ENCODE peak calls at places on chromosomes 1 and 21, in eight cellular contexts. B, O, F, Y, M, N, Z and G are unnamed samples. For H3K4me1, the result is how much of the 10 kb centered on the place peaks cover.

GRCh38 chr1:45246760-45247159 is 40.4 kb upstream of the ZSWIM5 start:
- DNase-seq in B (peak), O (peak), F (no peak), Y (no peak), M (no peak), N (no peak), Z (no peak), G (no peak)

GRCh38 chr1:167991546-167991945 is 54.7 kb upstream of the MPC2 start:
- DNase-seq in B (no peak), O (no peak), F (no peak), Y (no peak), M (no peak), N (no peak), Z (no peak), G (no peak)

GRCh38 chr1:42932442-42932941 is 26.2 kb downstream of the SLC2A1 start:
- DNase-seq in B (no peak), O (no peak), F (no peak), Y (no peak), M (no peak), N (no peak), Z (no peak), G (no peak)

GRCh38 chr1:66214901-66215300 is 319.1 kb upstream of the SGIP1 start:
- DNase-seq in B (peak), O (no peak), F (no peak), Y (no peak), M (no peak), N (no peak), Z (no peak), G (no peak)

GRCh38 chr1:198238121-198238520 is 81.3 kb downstream of the NEK7 start:
- DNase-seq in B (no peak), O (no peak), F (peak), Y (no peak), M (no peak), N (no peak), Z (peak), G (peak)

GRCh38 chr1:191558389-191558788 is 599.9 kb upstream of the RGS18 start:
- DNase-seq in B (peak), O (no peak), F (no peak), Y (no peak), M (no peak), N (no peak), Z (no peak), G (no peak)

GRCh38 chr1:8276173-8276914 is 41.6 kb upstream of the SLC45A1 start:
- DNase-seq in B (no peak), O (peak), F (no peak), Y (no peak), M (no peak), N (no peak), Z (no peak), G (no peak)

GRCh38 chr1:21857142-21857839 is 45.2 kb downstream of the LDLRAD2 start:
- DNase-seq in B (no peak), O (peak), F (no peak), Y (no peak), M (no peak), N (no peak), Z (no peak), G (peak)

GRCh38 chr21:19123053-19123452 is 719.5 kb upstream of the TMPRSS15 start:
- DNase-seq in B (no peak), O (no peak), F (no peak), Y (no peak), M (no peak), N (no peak), Z (no peak), G (no peak)

GRCh38 chr1:190172636-190173410 is 304.8 kb downstream of the BRINP3 start:
- DNase-seq in B (peak), O (no peak), F (no peak), Y (no peak), M (no peak), N (no peak), Z (no peak), G (no peak)

GRCh38 chr1:51523931-51524330 is 4.9 kb upstream of the EPS15 start:
- DNase-seq in B (no peak), O (no peak), F (no peak), Y (no peak), M (no peak), N (no peak), Z (no peak), G (no peak)

GRCh38 chr1:168613689-168614655 is 37.6 kb downstream of the XCL1 start:
- DNase-seq in B (no peak), O (peak), F (peak), Y (peak), M (peak), N (no peak), Z (no peak), G (peak)

GRCh38 chr1:47174621-47175020 is 15.2 kb downstream of the PDZK1IP1 start:
- DNase-seq in B (no peak), O (no peak), F (no peak), Y (no peak), M (no peak), N (no peak), Z (no peak), G (no peak)

GRCh38 chr1:91790296-91790851 is 95.6 kb downstream of the TGFBR3 start:
- DNase-seq in B (peak), O (peak), F (no peak), Y (no peak), M (no peak), N (no peak), Z (no peak), G (no peak)
- H3K27ac ChIP-seq in B (no peak), O (no peak), F (no peak), Y (peak), M (no peak), N (no peak), Z (no peak), G (no peak)

DNA sequence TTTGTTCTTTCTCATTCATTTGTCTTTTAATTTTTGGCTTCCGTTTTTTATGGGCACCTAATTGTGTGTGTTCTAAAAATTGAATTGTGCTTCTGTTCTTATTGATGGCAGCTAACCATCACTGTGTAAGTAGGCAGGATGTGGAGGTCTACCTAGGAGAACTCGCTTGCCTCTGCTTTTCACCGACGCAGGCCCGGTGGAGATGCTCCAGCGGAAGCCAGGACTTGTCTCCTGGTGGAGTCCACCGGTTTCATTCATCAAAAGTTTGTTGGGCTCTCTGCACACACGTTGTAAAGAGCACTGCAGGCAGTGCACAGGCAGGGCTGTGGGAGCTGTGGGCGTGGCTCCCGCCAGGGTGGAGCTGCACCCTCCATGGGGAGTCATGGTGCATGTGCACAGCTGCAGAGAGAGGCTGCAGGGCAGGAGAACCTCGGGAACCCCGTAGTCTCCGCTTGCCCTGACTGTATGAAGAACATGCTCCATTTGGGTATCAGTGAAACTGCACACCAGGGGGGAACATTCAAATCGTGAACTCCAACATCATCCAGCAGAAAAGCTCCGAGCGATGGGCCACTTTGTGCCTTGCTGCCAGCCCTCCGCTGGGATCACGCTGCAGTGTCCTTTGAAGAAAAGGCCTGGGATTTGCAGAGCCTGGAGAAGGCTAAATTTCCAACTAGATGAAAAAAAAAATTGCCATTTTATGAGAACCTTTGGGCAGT is 6.0 kb upstream of the C1orf174 start:
- DNase-seq in B (no peak), O (no peak), F (no peak), Y (no peak), M (no peak), N (no peak), Z (no peak), G (no peak)
- H3K4me1 ChIP-seq in B (under half), O (under half), F (under half), Y (under half), M (under half), N (under half), Z (under half), G (under half)

GRCh38 chr1:103513720-103514119 is 11.8 kb upstream of the RNPC3 start:
- DNase-seq in B (peak), O (no peak), F (no peak), Y (no peak), M (no peak), N (no peak), Z (no peak), G (no peak)

GRCh38 chr1:103514920-103515503 is 10.5 kb upstream of the RNPC3 start:
- DNase-seq in B (peak), O (peak), F (no peak), Y (no peak), M (no peak), N (no peak), Z (no peak), G (no peak)

DNA sequence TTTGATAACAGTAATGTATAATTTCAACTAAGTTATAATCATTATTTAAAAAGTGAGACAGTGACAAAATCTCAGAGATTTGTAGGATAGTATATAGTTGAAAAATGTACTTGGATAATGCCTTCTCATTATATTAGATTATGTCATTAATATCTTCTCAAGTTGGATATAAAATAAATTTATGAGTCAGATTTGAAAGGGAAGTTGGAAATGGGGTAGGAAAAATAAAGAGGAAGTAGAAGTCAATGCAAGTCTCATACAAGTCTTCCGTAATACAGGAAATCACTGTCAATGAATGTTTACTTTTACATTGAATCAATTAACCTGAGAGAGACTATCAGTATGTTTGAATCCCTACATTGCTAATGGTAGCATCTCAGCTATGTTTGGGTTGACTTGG is 16.3 kb upstream of the RNPC3 start:
- DNase-seq in B (no peak), O (no peak), F (no peak), Y (no peak), M (no peak), N (no peak), Z (no peak), G (no peak)
- H3K4me3 ChIP-seq in B (no peak), O (no peak), F (no peak), Y (no peak), M (no peak), N (no peak), Z (no peak), G (no peak)

DNA sequence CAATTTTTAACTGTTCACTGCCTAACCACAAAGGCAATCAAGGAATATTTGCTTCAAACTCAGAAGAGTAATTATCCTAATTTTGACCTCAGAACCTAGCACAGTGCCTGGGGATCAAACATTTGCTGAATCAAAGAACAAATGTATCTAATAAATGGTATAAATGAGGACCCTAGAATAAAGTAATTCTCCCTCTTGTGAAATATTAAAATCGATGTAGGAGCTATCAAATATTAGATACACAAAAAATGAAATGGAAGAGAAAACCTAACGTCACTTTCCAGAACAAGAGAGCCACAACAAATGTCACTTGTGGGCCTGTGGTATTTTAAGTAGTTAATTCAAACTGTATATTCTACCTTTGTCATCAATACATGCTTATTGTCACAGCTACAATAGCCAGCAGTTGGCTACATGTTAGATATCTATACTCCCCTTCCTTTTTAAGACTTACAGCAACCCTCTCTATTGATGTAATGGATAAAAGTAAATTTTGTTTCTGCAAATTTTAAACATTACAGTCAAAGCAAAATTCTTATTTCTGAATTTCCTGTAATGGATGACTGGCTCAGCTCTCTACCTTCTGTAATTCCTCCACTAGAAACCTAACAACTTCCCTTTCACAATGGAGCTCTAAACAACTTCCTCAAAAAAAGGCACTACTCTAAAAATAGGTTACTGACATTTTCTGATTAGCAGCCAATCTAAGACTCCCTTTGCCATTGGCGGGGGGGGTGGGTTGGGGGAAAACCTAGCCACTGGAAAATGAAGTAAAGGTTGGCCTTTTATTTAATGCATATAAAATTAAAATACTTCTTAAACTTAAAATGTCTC is 37.6 kb downstream of the PUM1 start:
- DNase-seq in B (no peak), O (no peak), F (no peak), Y (no peak), M (no peak), N (no peak), Z (no peak), G (no peak)
- H3K27ac ChIP-seq in B (no peak), O (no peak), F (peak), Y (peak), M (no peak), N (peak), Z (no peak), G (no peak)

GRCh38 chr1:235021321-235021720 is 107.3 kb downstream of the TOMM20 start:
- DNase-seq in B (no peak), O (no peak), F (no peak), Y (no peak), M (no peak), N (no peak), Z (no peak), G (no peak)

GRCh38 chr1:235017719-235018118 is 110.9 kb downstream of the TOMM20 start:
- DNase-seq in B (peak), O (peak), F (no peak), Y (no peak), M (no peak), N (no peak), Z (no peak), G (no peak)

GRCh38 chr1:235018161-235018560 is 110.5 kb downstream of the TOMM20 start:
- DNase-seq in B (peak), O (peak), F (no peak), Y (no peak), M (no peak), N (no peak), Z (no peak), G (no peak)

GRCh38 chr1:235018720-235019444 is 109.8 kb downstream of the TOMM20 start:
- DNase-seq in B (no peak), O (no peak), F (no peak), Y (no peak), M (no peak), N (no peak), Z (no peak), G (no peak)

DNA sequence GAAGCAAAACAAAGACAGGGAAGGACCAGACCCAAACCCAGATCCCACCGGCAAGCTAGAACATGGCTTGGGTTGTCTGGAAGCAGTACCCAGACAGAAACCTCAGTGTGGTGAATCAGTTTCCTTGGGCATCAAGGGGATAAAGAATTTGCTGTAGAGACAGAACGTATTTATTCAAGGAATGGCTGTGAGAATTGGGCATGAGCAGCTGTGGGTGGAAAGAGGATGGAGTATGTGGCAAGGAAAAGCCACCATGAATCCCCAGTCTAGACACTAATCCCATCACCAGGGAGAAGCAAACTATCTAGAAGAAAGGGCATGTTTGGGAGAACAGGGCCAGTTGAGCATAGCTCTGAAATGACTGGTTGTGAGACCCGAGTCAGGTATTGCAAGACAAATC is 109.2 kb downstream of the TOMM20 start:
- DNase-seq in B (peak), O (peak), F (no peak), Y (no peak), M (no peak), N (no peak), Z (no peak), G (no peak)
- H3K4me1 ChIP-seq in B (under half), O (under half), F (under half), Y (under half), M (under half), N (under half), Z (under half), G (under half)

DNA sequence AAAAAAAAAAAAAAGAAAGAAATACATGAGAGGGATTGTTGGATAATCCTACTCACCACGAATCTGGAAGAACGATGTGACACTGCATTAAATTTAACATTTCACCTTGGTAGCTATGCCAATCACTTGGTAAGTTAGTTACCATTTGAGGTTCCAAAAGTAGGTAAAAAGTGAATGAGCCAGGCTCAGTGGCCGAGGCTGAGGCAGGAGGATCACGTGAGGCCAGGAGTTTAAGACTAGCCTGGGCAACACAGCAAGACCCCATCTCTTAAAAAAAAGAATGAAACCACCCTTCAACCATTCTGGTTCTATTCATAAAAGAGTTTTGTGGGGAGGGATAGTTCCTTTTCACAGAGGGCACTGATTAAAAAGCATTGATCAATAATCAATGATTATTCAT is 133.6 kb downstream of the ADSS2 start:
- DNase-seq in B (no peak), O (no peak), F (no peak), Y (no peak), M (no peak), N (no peak), Z (no peak), G (no peak)
- H3K4me3 ChIP-seq in B (no peak), O (no peak), F (no peak), Y (no peak), M (no peak), N (no peak), Z (no peak), G (no peak)

DNA sequence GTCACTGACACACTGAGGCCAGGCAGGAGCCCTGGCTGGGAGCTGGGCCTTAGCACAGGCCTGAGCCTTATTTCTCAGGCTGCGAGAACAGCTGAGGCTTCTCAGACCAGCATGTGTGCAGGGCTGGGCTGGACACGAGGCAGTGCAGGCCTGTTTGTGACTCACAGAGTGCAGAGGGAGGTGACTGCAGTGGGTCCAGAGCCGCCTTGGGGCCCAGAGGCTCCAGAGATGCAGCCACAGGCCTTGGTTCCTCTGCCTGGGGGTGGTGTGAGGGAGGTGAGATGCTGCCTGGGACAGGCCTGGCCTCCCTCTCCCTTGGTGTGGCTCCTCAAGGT is 61.2 kb upstream of the ETV3 start:
- DNase-seq in B (peak), O (peak), F (no peak), Y (no peak), M (no peak), N (no peak), Z (no peak), G (no peak)
- H3K27ac ChIP-seq in B (no peak), O (no peak), F (no peak), Y (no peak), M (no peak), N (no peak), Z (peak), G (no peak)

GRCh38 chr1:19385236-19385635 is 73.1 kb downstream of the SLC66A1 start:
- DNase-seq in B (no peak), O (no peak), F (no peak), Y (no peak), M (no peak), N (no peak), Z (no peak), G (no peak)
- H3K4me1 ChIP-seq in B (under half), O (under half), F (half or more), Y (under half), M (half or more), N (under half), Z (under half), G (under half)

GRCh38 chr1:53888716-53889115 is 881 bp downstream of the YIPF1 start:
- DNase-seq in B (no peak), O (no peak), F (no peak), Y (no peak), M (no peak), N (no peak), Z (no peak), G (no peak)

GRCh38 chr1:53891021-53891420 is 1.4 kb upstream of the YIPF1 start:
- DNase-seq in B (no peak), O (no peak), F (no peak), Y (no peak), M (no peak), N (no peak), Z (no peak), G (no peak)

GRCh38 chr1:53891678-53892077 is 2.1 kb upstream of the YIPF1 start:
- DNase-seq in B (no peak), O (no peak), F (no peak), Y (no peak), M (no peak), N (no peak), Z (no peak), G (no peak)

GRCh38 chr1:53889304-53890298 is at the start of gene YIPF1:
- DNase-seq in B (peak), O (peak), F (peak), Y (peak), M (peak), N (peak), Z (peak), G (peak)

GRCh38 chr1:53890522-53890941 is 935 bp upstream of the YIPF1 start:
- DNase-seq in B (no peak), O (no peak), F (no peak), Y (no peak), M (no peak), N (no peak), Z (no peak), G (no peak)
- H3K4me3 ChIP-seq in B (peak), O (peak), F (peak), Y (no peak), M (no peak), N (peak), Z (no peak), G (peak)

GRCh38 chr1:207020016-207020708 is 12.4 kb downstream of the C1orf116 start:
- DNase-seq in B (no peak), O (no peak), F (no peak), Y (no peak), M (no peak), N (no peak), Z (no peak), G (no peak)
- H3K27ac ChIP-seq in B (no peak), O (no peak), F (no peak), Y (no peak), M (no peak), N (no peak), Z (peak), G (no peak)